ENCODE peak calls at places on chromosomes 7 and 10, in four cellular contexts. One of them, this sample, is unnamed. For H3K9me1, the result is how much of the 10 kb centered on the place peaks cover.

GRCh38 chr7:81882086-81882485 is 112.2 kb upstream of the HGF start:
- DNase-seq in K562: no peak
- DNase-seq in IMR-90: no peak
- DNase-seq in endothelial cell of umbilical vein: peak
- DNase-seq in this sample: no peak

GRCh38 chr10:60135020-60135419 is 228.7 kb upstream of the CCDC6 start:
- DNase-seq in K562: no peak
- DNase-seq in IMR-90: no peak
- DNase-seq in endothelial cell of umbilical vein: no peak
- DNase-seq in this sample: no peak

GRCh38 chr7:106070567-106071254 is 41.4 kb downstream of the SYPL1 start:
- DNase-seq in K562: no peak
- DNase-seq in IMR-90: no peak
- DNase-seq in endothelial cell of umbilical vein: no peak
- DNase-seq in this sample: no peak

GRCh38 chr7:45885264-45885882 is 2.9 kb upstream of the IGFBP1 start:
- DNase-seq in K562: no peak
- DNase-seq in IMR-90: no peak
- DNase-seq in endothelial cell of umbilical vein: no peak
- DNase-seq in this sample: no peak

GRCh38 chr7:27110977-27111752 is 8.7 kb upstream of the HOXA2 start:
- DNase-seq in K562: no peak
- DNase-seq in IMR-90: peak
- DNase-seq in endothelial cell of umbilical vein: peak
- DNase-seq in this sample: no peak

GRCh38 chr10:132722980-132723970 is 62.7 kb downstream of the NKX6-2 start:
- DNase-seq in K562: no peak
- DNase-seq in IMR-90: no peak
- DNase-seq in endothelial cell of umbilical vein: no peak
- DNase-seq in this sample: no peak

GRCh38 chr7:86768967-86769760 is 125.5 kb downstream of the GRM3 start:
- DNase-seq in K562: no peak
- DNase-seq in IMR-90: no peak
- DNase-seq in endothelial cell of umbilical vein: no peak
- DNase-seq in this sample: no peak

GRCh38 chr10:11612004-11613001 is 853 bp upstream of the USP6NL start:
- DNase-seq in K562: peak
- DNase-seq in IMR-90: no peak
- DNase-seq in endothelial cell of umbilical vein: peak
- DNase-seq in this sample: no peak

GRCh38 chr10:93629636-93630291 is 17.4 kb downstream of the PDE6C start:
- DNase-seq in K562: no peak
- DNase-seq in IMR-90: no peak
- DNase-seq in endothelial cell of umbilical vein: no peak
- DNase-seq in this sample: no peak

GRCh38 chr7:30082686-30083085 is 52.1 kb upstream of the MTURN start:
- DNase-seq in K562: no peak
- DNase-seq in IMR-90: no peak
- DNase-seq in endothelial cell of umbilical vein: no peak
- DNase-seq in this sample: no peak

GRCh38 chr7:104956753-104957450 is 57.1 kb upstream of the KMT2E start:
- DNase-seq in K562: no peak
- DNase-seq in IMR-90: peak
- DNase-seq in endothelial cell of umbilical vein: no peak
- DNase-seq in this sample: no peak

GRCh38 chr7:150686030-150686626 is 622 bp downstream of the GIMAP2 start:
- DNase-seq in K562: no peak
- DNase-seq in IMR-90: no peak
- DNase-seq in endothelial cell of umbilical vein: peak
- DNase-seq in this sample: no peak

GRCh38 chr7:159105845-159106614 is 38.6 kb downstream of the VIPR2 start:
- DNase-seq in K562: no peak
- DNase-seq in IMR-90: no peak
- DNase-seq in endothelial cell of umbilical vein: no peak
- DNase-seq in this sample: no peak

GRCh38 chr7:71077743-71078476 is 54.0 kb upstream of the GALNT17 start:
- DNase-seq in K562: no peak
- DNase-seq in IMR-90: no peak
- DNase-seq in endothelial cell of umbilical vein: no peak
- DNase-seq in this sample: no peak

GRCh38 chr10:73841526-73842285 is 30.3 kb upstream of the NDST2 start:
- DNase-seq in K562: no peak
- DNase-seq in IMR-90: peak
- DNase-seq in endothelial cell of umbilical vein: no peak
- DNase-seq in this sample: no peak

GRCh38 chr7:105723582-105723981 is 142.3 kb upstream of the EFCAB10 start:
- DNase-seq in K562: no peak
- DNase-seq in IMR-90: no peak
- DNase-seq in endothelial cell of umbilical vein: no peak
- DNase-seq in this sample: no peak

GRCh38 chr10:84563355-84563754 is 235.0 kb downstream of the CCSER2 start:
- DNase-seq in K562: no peak
- DNase-seq in IMR-90: no peak
- DNase-seq in endothelial cell of umbilical vein: no peak
- DNase-seq in this sample: no peak

GRCh38 chr7:229184-229964 is 37.0 kb downstream of the FAM20C start:
- DNase-seq in K562: no peak
- DNase-seq in IMR-90: peak
- DNase-seq in endothelial cell of umbilical vein: no peak
- DNase-seq in this sample: no peak

GRCh38 chr10:78215645-78216044 is 182.0 kb downstream of the RPS24 start:
- DNase-seq in K562: no peak
- DNase-seq in IMR-90: peak
- DNase-seq in endothelial cell of umbilical vein: peak
- DNase-seq in this sample: no peak

GRCh38 chr10:110490640-110491039 is 7.1 kb upstream of the DUSP5 start:
- DNase-seq in K562: no peak
- DNase-seq in IMR-90: no peak
- DNase-seq in endothelial cell of umbilical vein: no peak
- DNase-seq in this sample: no peak

GRCh38 chr10:132202070-132202970 is 15.6 kb downstream of the DPYSL4 start:
- DNase-seq in K562: no peak
- DNase-seq in IMR-90: no peak
- DNase-seq in endothelial cell of umbilical vein: no peak
- DNase-seq in this sample: no peak

GRCh38 chr10:98313598-98313997 is 45.6 kb upstream of the LOXL4 start:
- DNase-seq in K562: no peak
- DNase-seq in IMR-90: no peak
- DNase-seq in endothelial cell of umbilical vein: no peak
- DNase-seq in this sample: no peak

GRCh38 chr7:90155206-90155605 is 937 bp downstream of the STEAP1 start:
- DNase-seq in K562: no peak
- DNase-seq in IMR-90: no peak
- DNase-seq in endothelial cell of umbilical vein: peak
- DNase-seq in this sample: no peak

GRCh38 chr10:5447071-5447470 is 34.7 kb downstream of the NET1 start:
- DNase-seq in K562: no peak
- DNase-seq in IMR-90: peak
- DNase-seq in endothelial cell of umbilical vein: peak
- DNase-seq in this sample: no peak

GRCh38 chr10:73467210-73467609 is 28.6 kb downstream of the PPP3CB start:
- DNase-seq in K562: no peak
- DNase-seq in IMR-90: no peak
- DNase-seq in endothelial cell of umbilical vein: no peak
- DNase-seq in this sample: no peak

GRCh38 chr7:43956022-43956421 is 29.8 kb downstream of the UBE2D4 start:
- DNase-seq in K562: no peak
- DNase-seq in IMR-90: no peak
- DNase-seq in endothelial cell of umbilical vein: peak
- DNase-seq in this sample: no peak

GRCh38 chr7:8669501-8669851 is 236.1 kb downstream of the NXPH1 start:
- DNase-seq in K562: no peak
- DNase-seq in IMR-90: no peak
- DNase-seq in endothelial cell of umbilical vein: no peak
- DNase-seq in this sample: no peak

GRCh38 chr7:96479015-96479645 is 157.2 kb upstream of the SLC25A13 start:
- DNase-seq in K562: no peak
- DNase-seq in IMR-90: no peak
- DNase-seq in endothelial cell of umbilical vein: peak
- DNase-seq in this sample: no peak

GRCh38 chr7:38878694-38879457 is 30.1 kb downstream of the VPS41 start:
- DNase-seq in K562: no peak
- DNase-seq in IMR-90: no peak
- DNase-seq in endothelial cell of umbilical vein: no peak
- DNase-seq in this sample: no peak

GRCh38 chr10:102150970-102151773 is 1.0 kb upstream of the NOLC1 start:
- DNase-seq in K562: no peak
- DNase-seq in IMR-90: peak
- DNase-seq in endothelial cell of umbilical vein: peak
- DNase-seq in this sample: no peak

GRCh38 chr10:114195079-114195478 is 15.9 kb downstream of the TDRD1 start:
- DNase-seq in K562: no peak
- DNase-seq in IMR-90: no peak
- DNase-seq in endothelial cell of umbilical vein: no peak
- DNase-seq in this sample: no peak

GRCh38 chr10:125102216-125102615 is 58.1 kb downstream of the CTBP2 start:
- DNase-seq in K562: no peak
- DNase-seq in IMR-90: peak
- DNase-seq in endothelial cell of umbilical vein: no peak
- DNase-seq in this sample: no peak

GRCh38 chr10:6314620-6315205 is 112.0 kb downstream of the PFKFB3 start:
- DNase-seq in K562: no peak
- DNase-seq in IMR-90: no peak
- DNase-seq in endothelial cell of umbilical vein: no peak
- DNase-seq in this sample: no peak

GRCh38 chr7:94656925-94657731 is 1.2 kb upstream of the SGCE start:
- DNase-seq in K562: no peak
- DNase-seq in IMR-90: peak
- DNase-seq in endothelial cell of umbilical vein: peak
- DNase-seq in this sample: no peak

GRCh38 chr10:97851341-97852001 is 1.8 kb downstream of the GOLGA7B start:
- DNase-seq in K562: no peak
- DNase-seq in IMR-90: no peak
- DNase-seq in endothelial cell of umbilical vein: no peak
- DNase-seq in this sample: no peak

GRCh38 chr7:125663961-125664360 is 734.3 kb upstream of the POT1 start:
- DNase-seq in K562: no peak
- DNase-seq in IMR-90: no peak
- DNase-seq in endothelial cell of umbilical vein: no peak
- DNase-seq in this sample: no peak

GRCh38 chr7:112566392-112567324 is 85.9 kb downstream of the LSMEM1 start:
- DNase-seq in K562: no peak
- DNase-seq in IMR-90: no peak
- DNase-seq in endothelial cell of umbilical vein: peak
- DNase-seq in this sample: no peak

GRCh38 chr7:45897042-45897690 is 8.9 kb downstream of the IGFBP1 start:
- DNase-seq in K562: no peak
- DNase-seq in IMR-90: peak
- DNase-seq in endothelial cell of umbilical vein: no peak
- DNase-seq in this sample: no peak

GRCh38 chr10:60863796-60864195 is 80.2 kb downstream of the RHOBTB1 start:
- DNase-seq in K562: no peak
- DNase-seq in IMR-90: no peak
- DNase-seq in endothelial cell of umbilical vein: no peak
- DNase-seq in this sample: no peak

GRCh38 chr7:42953989-42954388 is 21.8 kb downstream of the MRPL32 start:
- DNase-seq in K562: no peak
- DNase-seq in IMR-90: no peak
- DNase-seq in endothelial cell of umbilical vein: no peak
- DNase-seq in this sample: no peak
- H3K9me1 ChIP-seq in K562: under half
- H3K9me1 ChIP-seq in IMR-90: under half
- H3K9me1 ChIP-seq in endothelial cell of umbilical vein: under half
- H3K9me1 ChIP-seq in this sample: under half

DNA sequence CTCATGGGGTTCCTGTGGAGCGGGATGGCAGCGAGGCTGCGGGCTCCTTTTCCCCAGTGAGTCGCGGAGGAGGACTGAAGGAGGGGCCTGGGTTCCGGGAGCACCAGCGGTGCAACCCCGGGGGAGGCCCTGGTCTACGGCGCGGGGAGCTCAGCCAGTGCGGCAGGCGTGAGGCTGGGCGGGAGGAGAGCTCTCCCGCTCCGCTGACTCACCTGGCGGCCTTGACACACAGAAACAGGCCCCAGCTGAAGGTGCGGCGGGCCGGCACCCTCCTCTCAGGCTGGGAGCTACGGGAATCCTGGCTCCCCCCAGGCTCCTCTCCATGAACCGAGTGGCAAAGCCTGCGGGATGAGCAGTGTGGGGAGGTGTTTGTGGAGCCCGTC is 6.8 kb upstream of the NOM1 start:
- DNase-seq in K562: no peak
- DNase-seq in IMR-90: no peak
- DNase-seq in endothelial cell of umbilical vein: no peak
- DNase-seq in this sample: no peak
- H3K9me1 ChIP-seq in K562: under half
- H3K9me1 ChIP-seq in IMR-90: under half
- H3K9me1 ChIP-seq in endothelial cell of umbilical vein: under half
- H3K9me1 ChIP-seq in this sample: under half

DNA sequence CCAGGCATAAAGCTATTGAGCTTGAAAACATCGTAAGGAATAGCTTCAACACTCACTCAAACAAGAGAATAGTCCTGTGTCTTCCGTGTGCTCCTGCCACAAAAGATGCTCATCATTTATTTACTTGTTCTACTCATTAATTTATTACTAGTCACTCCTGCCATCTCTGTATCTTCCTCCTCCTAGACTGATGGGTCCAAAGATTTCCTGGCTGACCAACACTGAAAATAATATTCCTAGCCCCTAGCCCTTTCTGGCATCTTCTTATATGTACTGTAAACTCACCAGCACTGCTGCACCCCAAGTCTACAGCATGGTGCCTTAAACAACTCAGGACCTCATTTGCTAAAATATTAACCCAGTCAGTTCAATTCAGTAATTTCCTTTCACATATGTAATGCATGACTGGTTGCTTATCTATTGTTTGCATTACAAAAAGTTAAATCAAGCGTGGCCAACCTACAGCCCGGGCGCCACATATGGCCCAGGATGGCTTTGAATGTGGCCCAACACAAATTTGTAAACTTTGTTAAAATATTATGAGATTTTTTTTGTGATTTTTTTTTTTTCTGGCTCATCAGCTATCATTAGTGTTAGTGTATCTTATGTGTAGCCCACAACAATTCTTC is 86.7 kb upstream of the GSDME start:
- DNase-seq in K562: no peak
- DNase-seq in IMR-90: no peak
- DNase-seq in endothelial cell of umbilical vein: no peak
- DNase-seq in this sample: no peak
- H3K9me1 ChIP-seq in K562: under half
- H3K9me1 ChIP-seq in IMR-90: under half
- H3K9me1 ChIP-seq in endothelial cell of umbilical vein: under half
- H3K9me1 ChIP-seq in this sample: under half

DNA sequence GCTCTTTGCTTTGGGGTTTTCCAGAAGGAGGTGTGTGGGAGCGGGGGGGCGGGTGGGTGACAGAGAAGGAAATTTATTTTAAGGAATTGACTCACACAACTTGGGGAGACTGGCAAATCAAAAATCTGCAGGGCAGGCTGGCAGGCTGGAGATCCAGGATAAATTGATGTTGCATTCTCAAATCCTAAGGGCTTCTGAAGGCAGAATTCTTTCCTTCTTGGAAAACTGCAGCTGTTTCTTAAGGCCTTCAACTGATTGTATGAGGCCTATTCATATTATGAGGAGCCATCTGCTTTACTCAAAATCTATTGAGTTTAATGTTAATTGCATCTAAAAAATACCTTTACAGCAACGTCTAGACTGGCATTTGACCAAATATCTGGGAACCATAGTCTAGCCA is 1528.8 kb upstream of the LRRTM3 start:
- DNase-seq in K562: no peak
- DNase-seq in IMR-90: no peak
- DNase-seq in endothelial cell of umbilical vein: no peak
- DNase-seq in this sample: no peak
- H3K9me1 ChIP-seq in K562: under half
- H3K9me1 ChIP-seq in IMR-90: under half
- H3K9me1 ChIP-seq in endothelial cell of umbilical vein: under half
- H3K9me1 ChIP-seq in this sample: under half

GRCh38 chr7:140047197-140047596 is 15.6 kb downstream of the PARP12 start:
- DNase-seq in K562: no peak
- DNase-seq in IMR-90: no peak
- DNase-seq in endothelial cell of umbilical vein: no peak
- DNase-seq in this sample: no peak
- H3K9me1 ChIP-seq in K562: under half
- H3K9me1 ChIP-seq in IMR-90: under half
- H3K9me1 ChIP-seq in endothelial cell of umbilical vein: under half
- H3K9me1 ChIP-seq in this sample: under half